ENCODE peak calls at places on chromosomes 13 and 19, in eight cellular contexts. One of them, this sample, is unnamed.

GRCh38 chr19:45401815-45402468 is 2.9 kb downstream of the PPP1R13L start:
- DNase-seq in A549: no peak
- DNase-seq in HepG2: no peak
- DNase-seq in H1: no peak
- DNase-seq in K562: no peak
- DNase-seq in SK-N-SH: no peak
- DNase-seq in IMR-90: no peak
- DNase-seq in GM12878: no peak
- DNase-seq in this sample: no peak

GRCh38 chr19:15331419-15332310 is 674 bp downstream of the BRD4 start:
- DNase-seq in H1: peak
- DNase-seq in IMR-90: no peak
- DNase-seq in HepG2: no peak
- DNase-seq in GM12878: no peak
- DNase-seq in K562: peak
- DNase-seq in SK-N-SH: peak
- DNase-seq in A549: peak
- DNase-seq in this sample: peak

GRCh38 chr19:1445185-1445931 is 4.6 kb upstream of the APC2 start:
- DNase-seq in K562: peak
- DNase-seq in IMR-90: peak
- DNase-seq in GM12878: no peak
- DNase-seq in SK-N-SH: peak
- DNase-seq in HepG2: peak
- DNase-seq in A549: peak
- DNase-seq in H1: peak
- DNase-seq in this sample: peak

GRCh38 chr19:8110931-8111330 is 38.5 kb downstream of the FBN3 start:
- DNase-seq in HepG2: no peak
- DNase-seq in H1: no peak
- DNase-seq in IMR-90: no peak
- DNase-seq in SK-N-SH: no peak
- DNase-seq in A549: no peak
- DNase-seq in GM12878: no peak
- DNase-seq in K562: no peak
- DNase-seq in this sample: no peak

GRCh38 chr19:20247016-20247683 is 80.1 kb downstream of the ZNF486 start:
- DNase-seq in HepG2: no peak
- DNase-seq in IMR-90: no peak
- DNase-seq in A549: no peak
- DNase-seq in GM12878: no peak
- DNase-seq in SK-N-SH: peak
- DNase-seq in H1: peak
- DNase-seq in K562: no peak
- DNase-seq in this sample: peak

GRCh38 chr19:3899531-3900294 is 19.2 kb downstream of the ATCAY start:
- DNase-seq in H1: no peak
- DNase-seq in SK-N-SH: no peak
- DNase-seq in IMR-90: no peak
- DNase-seq in HepG2: no peak
- DNase-seq in A549: no peak
- DNase-seq in K562: no peak
- DNase-seq in GM12878: no peak
- DNase-seq in this sample: no peak

GRCh38 chr13:94878721-94879120 is 166.4 kb upstream of the SOX21 start:
- DNase-seq in IMR-90: no peak
- DNase-seq in SK-N-SH: no peak
- DNase-seq in A549: no peak
- DNase-seq in GM12878: no peak
- DNase-seq in K562: no peak
- DNase-seq in HepG2: no peak
- DNase-seq in H1: no peak
- DNase-seq in this sample: no peak

GRCh38 chr13:39038569-39038898 is 278 bp downstream of the NHLRC3 start:
- DNase-seq in IMR-90: no peak
- DNase-seq in GM12878: no peak
- DNase-seq in SK-N-SH: no peak
- DNase-seq in H1: no peak
- DNase-seq in K562: no peak
- DNase-seq in A549: no peak
- DNase-seq in HepG2: peak
- DNase-seq in this sample: no peak

GRCh38 chr19:50328257-50329145 is 676 bp downstream of the KCNC3 start:
- DNase-seq in HepG2: no peak
- DNase-seq in IMR-90: no peak
- DNase-seq in GM12878: no peak
- DNase-seq in H1: peak
- DNase-seq in K562: peak
- DNase-seq in SK-N-SH: peak
- DNase-seq in A549: no peak
- DNase-seq in this sample: peak

GRCh38 chr13:21435710-21436151 is 23.4 kb downstream of the ZDHHC20 start:
- DNase-seq in K562: peak
- DNase-seq in A549: peak
- DNase-seq in GM12878: peak
- DNase-seq in H1: no peak
- DNase-seq in IMR-90: peak
- DNase-seq in SK-N-SH: no peak
- DNase-seq in HepG2: peak
- DNase-seq in this sample: no peak

GRCh38 chr19:38193445-38193844 is 30.6 kb downstream of the DPF1 start:
- DNase-seq in GM12878: no peak
- DNase-seq in H1: no peak
- DNase-seq in A549: no peak
- DNase-seq in IMR-90: no peak
- DNase-seq in K562: no peak
- DNase-seq in SK-N-SH: no peak
- DNase-seq in HepG2: no peak
- DNase-seq in this sample: no peak

GRCh38 chr19:10637894-10638293 is 12.5 kb downstream of the SLC44A2 start:
- DNase-seq in GM12878: no peak
- DNase-seq in H1: no peak
- DNase-seq in A549: no peak
- DNase-seq in K562: no peak
- DNase-seq in IMR-90: no peak
- DNase-seq in SK-N-SH: no peak
- DNase-seq in HepG2: no peak
- DNase-seq in this sample: no peak

GRCh38 chr13:35139591-35139990 is 197.5 kb downstream of the NBEA start:
- DNase-seq in K562: no peak
- DNase-seq in IMR-90: peak
- DNase-seq in A549: no peak
- DNase-seq in GM12878: no peak
- DNase-seq in SK-N-SH: no peak
- DNase-seq in H1: no peak
- DNase-seq in HepG2: no peak
- DNase-seq in this sample: no peak

GRCh38 chr19:34253711-34254551 is 423 bp upstream of the GARRE1 start:
- DNase-seq in H1: peak
- DNase-seq in GM12878: no peak
- DNase-seq in IMR-90: peak
- DNase-seq in SK-N-SH: no peak
- DNase-seq in K562: no peak
- DNase-seq in HepG2: peak
- DNase-seq in A549: no peak
- DNase-seq in this sample: peak

GRCh38 chr19:4972509-4973230 is 3.8 kb downstream of the KDM4B start:
- DNase-seq in H1: no peak
- DNase-seq in K562: no peak
- DNase-seq in HepG2: peak
- DNase-seq in SK-N-SH: peak
- DNase-seq in GM12878: no peak
- DNase-seq in A549: no peak
- DNase-seq in IMR-90: peak
- DNase-seq in this sample: no peak

GRCh38 chr13:80444240-80445015 is 103.5 kb upstream of the SPRY2 start:
- DNase-seq in K562: no peak
- DNase-seq in A549: no peak
- DNase-seq in HepG2: no peak
- DNase-seq in SK-N-SH: no peak
- DNase-seq in IMR-90: no peak
- DNase-seq in GM12878: no peak
- DNase-seq in H1: no peak
- DNase-seq in this sample: no peak

DNA sequence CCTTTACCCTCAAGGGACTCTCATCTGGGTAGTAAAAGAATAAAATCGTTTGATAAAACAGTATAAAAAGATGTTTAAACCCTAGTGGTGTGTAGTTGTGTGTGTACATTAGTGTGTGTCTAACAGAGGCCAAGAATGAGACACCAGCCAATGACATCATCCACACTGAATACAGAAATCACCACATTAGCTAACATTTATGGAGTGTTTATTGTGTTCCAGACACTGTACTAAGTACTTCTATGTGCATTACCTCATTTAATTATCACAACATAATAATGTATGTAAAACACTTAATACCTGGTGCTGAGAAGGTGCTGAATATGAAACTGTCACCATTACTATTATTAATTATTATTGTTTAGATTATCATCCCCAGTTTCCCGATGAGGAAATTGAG is 49.1 kb upstream of the UQCRFS1 start:
- DNase-seq in GM12878: no peak
- DNase-seq in H1: no peak
- DNase-seq in IMR-90: no peak
- DNase-seq in HepG2: no peak
- DNase-seq in SK-N-SH: no peak
- DNase-seq in A549: no peak
- DNase-seq in K562: no peak
- DNase-seq in this sample: no peak
- TF ChIP-seq USF2 in GM12878: no peak
- TF ChIP-seq USF2 in H1: no peak
- TF ChIP-seq USF2 in IMR-90: no peak
- TF ChIP-seq USF2 in HepG2: no peak
- TF ChIP-seq USF2 in SK-N-SH: no peak
- TF ChIP-seq USF2 in A549: no peak
- TF ChIP-seq USF2 in K562: no peak
- TF ChIP-seq USF2 in this sample: no peak

DNA sequence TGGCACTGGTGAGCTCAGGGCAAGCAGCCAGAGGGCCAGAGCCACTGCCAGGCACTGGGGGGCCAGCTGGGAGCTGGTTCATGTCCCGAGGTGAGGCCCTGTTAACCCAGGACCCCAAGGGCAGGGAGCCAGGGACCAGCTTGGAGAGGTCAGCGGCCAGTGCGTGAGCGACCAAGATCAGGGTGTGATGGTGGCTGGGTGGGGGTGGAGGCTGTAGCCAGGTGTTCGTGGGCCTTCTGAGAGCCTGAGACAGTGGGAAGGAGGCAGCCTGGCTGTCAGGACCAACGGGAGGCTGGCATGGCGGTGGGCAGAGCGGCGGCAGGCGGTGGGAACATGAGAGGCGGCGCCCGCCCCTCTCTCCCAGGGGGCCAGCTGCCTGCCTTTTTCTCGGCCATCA is 8.1 kb upstream of the KPTN start:
- DNase-seq in SK-N-SH: no peak
- DNase-seq in K562: no peak
- DNase-seq in H1: no peak
- DNase-seq in A549: no peak
- DNase-seq in GM12878: no peak
- DNase-seq in IMR-90: no peak
- DNase-seq in HepG2: no peak
- DNase-seq in this sample: no peak
- TF ChIP-seq CTCF in SK-N-SH: no peak
- TF ChIP-seq CTCF in K562: no peak
- TF ChIP-seq CTCF in H1: no peak
- TF ChIP-seq CTCF in A549: no peak
- TF ChIP-seq CTCF in GM12878: no peak
- TF ChIP-seq CTCF in IMR-90: no peak
- TF ChIP-seq CTCF in HepG2: no peak
- TF ChIP-seq CTCF in this sample: no peak

DNA sequence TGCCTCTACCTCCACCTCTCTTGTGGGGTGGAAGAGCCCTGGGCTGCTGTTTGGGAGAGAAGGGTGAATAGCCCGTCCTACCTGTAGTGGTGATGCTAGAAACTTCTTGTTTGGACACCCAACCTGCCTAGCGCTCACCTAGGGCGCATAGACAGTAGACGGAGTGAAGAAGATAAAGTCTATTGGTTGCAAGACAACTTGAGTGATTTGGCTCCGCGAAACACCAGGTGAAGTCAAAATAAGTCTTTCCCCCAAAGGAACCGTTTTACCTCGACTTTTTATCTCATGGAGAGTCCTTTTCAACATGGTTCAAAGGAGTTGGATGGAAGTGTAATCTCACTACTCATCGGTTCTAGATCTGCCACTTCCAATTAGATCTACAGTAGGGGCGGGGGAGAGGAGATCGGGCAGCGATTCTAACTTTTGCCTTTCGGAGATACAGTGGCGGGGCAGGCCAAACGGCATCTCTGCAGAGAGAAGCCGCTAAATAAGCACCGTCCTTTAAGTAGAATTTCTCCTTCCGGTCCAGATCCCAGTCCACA is 694 bp upstream of the ZIC5 start:
- DNase-seq in A549: no peak
- DNase-seq in IMR-90: no peak
- DNase-seq in GM12878: no peak
- DNase-seq in SK-N-SH: peak
- DNase-seq in HepG2: no peak
- DNase-seq in K562: no peak
- DNase-seq in H1: no peak
- DNase-seq in this sample: peak
- TF ChIP-seq USF2 in A549: no peak
- TF ChIP-seq USF2 in IMR-90: no peak
- TF ChIP-seq USF2 in GM12878: no peak
- TF ChIP-seq USF2 in SK-N-SH: no peak
- TF ChIP-seq USF2 in HepG2: no peak
- TF ChIP-seq USF2 in K562: no peak
- TF ChIP-seq USF2 in H1: no peak
- TF ChIP-seq USF2 in this sample: no peak

DNA sequence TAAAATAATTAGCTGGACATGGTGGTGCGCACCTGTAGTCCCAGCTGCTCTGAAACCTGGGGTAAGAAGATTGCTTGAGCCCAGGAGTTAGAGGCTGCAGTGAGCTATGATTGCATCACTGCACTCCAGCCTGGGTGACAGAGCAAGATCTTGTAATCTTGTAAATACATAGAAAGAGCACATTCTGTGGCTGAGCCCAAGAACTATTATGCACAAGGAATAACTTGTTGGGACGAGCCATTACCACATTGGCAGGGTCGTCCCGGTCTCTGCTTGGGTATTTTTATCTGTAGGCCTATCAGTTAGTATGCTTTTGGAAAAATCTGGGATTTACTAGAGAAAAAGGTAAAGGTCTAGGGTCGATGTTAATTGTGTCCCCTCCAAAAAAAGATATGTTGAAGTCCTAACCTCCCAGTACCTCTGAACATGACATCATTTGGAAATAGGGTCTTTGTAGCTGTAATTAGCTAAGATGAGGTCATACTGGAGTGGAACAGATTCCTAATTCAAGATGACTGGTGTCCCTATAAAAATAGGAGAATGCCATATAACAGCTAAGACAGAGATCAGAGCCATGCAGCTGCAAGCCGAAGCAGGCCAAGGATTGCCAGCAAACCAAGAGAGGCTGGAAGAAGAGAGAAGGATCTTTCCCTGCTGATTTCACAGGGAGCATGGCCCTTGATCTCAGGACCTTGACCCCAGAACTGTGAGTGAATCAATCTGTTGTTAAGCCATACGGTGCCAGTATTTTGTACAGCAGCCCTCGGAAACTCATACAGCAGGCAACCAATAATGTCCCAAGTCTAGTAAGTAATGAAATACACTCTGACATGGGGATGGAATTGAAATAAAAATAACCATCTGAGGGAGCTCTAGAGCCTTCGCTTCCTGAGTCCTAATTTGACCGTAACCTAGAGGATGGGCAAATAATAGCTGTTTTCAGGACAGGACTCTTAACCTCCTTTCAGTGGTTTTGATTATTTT is 77.0 kb downstream of the TM9SF2 start:
- DNase-seq in H1: no peak
- DNase-seq in HepG2: peak
- DNase-seq in SK-N-SH: no peak
- DNase-seq in IMR-90: no peak
- DNase-seq in K562: peak
- DNase-seq in A549: no peak
- DNase-seq in GM12878: no peak
- DNase-seq in this sample: no peak
- TF ChIP-seq CTCF in H1: peak
- TF ChIP-seq CTCF in HepG2: peak
- TF ChIP-seq CTCF in SK-N-SH: peak
- TF ChIP-seq CTCF in IMR-90: peak
- TF ChIP-seq CTCF in K562: peak
- TF ChIP-seq CTCF in A549: no peak
- TF ChIP-seq CTCF in GM12878: peak
- TF ChIP-seq CTCF in this sample: no peak

This sample was measured in WTC11.